ENCODE peak calls at places on chromosome 2, in four cellular contexts. One of them, this sample, is unnamed.

GRCh38 chr2:37789988-37790387 is 118.5 kb upstream of the CDC42EP3 start:
- DNase-seq in AG09309: no peak
- DNase-seq in HCEC 1CT: no peak
- DNase-seq in NCI-H1092 treated with DMSO at 0.1 percent for 48 hours: no peak
- DNase-seq in this sample: no peak

GRCh38 chr2:159982270-159982669 is 80.1 kb downstream of the PLA2R1 start:
- DNase-seq in NCI-H1092 treated with DMSO at 0.1 percent for 48 hours: no peak
- DNase-seq in HCEC 1CT: peak; percentile 52
- DNase-seq in AG09309: peak; percentile 75
- DNase-seq in this sample: no peak

GRCh38 chr2:10297950-10298349 is 4.8 kb upstream of the HPCAL1 start:
- DNase-seq in AG09309: peak; percentile 83
- DNase-seq in NCI-H1092 treated with DMSO at 0.1 percent for 48 hours: no peak
- DNase-seq in HCEC 1CT: peak; percentile 99
- DNase-seq in this sample: no peak

GRCh38 chr2:75853441-75853840 is 142.7 kb upstream of the GCFC2 start:
- DNase-seq in AG09309: no peak
- DNase-seq in HCEC 1CT: no peak
- DNase-seq in NCI-H1092 treated with DMSO at 0.1 percent for 48 hours: no peak
- DNase-seq in this sample: no peak

GRCh38 chr2:203195331-203195730 is 43.5 kb upstream of the CYP20A1 start:
- DNase-seq in NCI-H1092 treated with DMSO at 0.1 percent for 48 hours: no peak
- DNase-seq in HCEC 1CT: no peak
- DNase-seq in AG09309: no peak
- DNase-seq in this sample: no peak

GRCh38 chr2:236178921-236179652 is 10.9 kb upstream of the GBX2 start:
- DNase-seq in AG09309: no peak
- DNase-seq in NCI-H1092 treated with DMSO at 0.1 percent for 48 hours: no peak
- DNase-seq in HCEC 1CT: peak; percentile 4
- DNase-seq in this sample: no peak

GRCh38 chr2:121359170-121359569 is 74.2 kb upstream of the TFCP2L1 start:
- DNase-seq in AG09309: no peak
- DNase-seq in HCEC 1CT: no peak
- DNase-seq in NCI-H1092 treated with DMSO at 0.1 percent for 48 hours: no peak
- DNase-seq in this sample: no peak

GRCh38 chr2:164523726-164524125 is 97.6 kb downstream of the GRB14 start:
- DNase-seq in HCEC 1CT: no peak
- DNase-seq in NCI-H1092 treated with DMSO at 0.1 percent for 48 hours: no peak
- DNase-seq in AG09309: no peak
- DNase-seq in this sample: no peak

GRCh38 chr2:196980498-196980897 is 54.0 kb upstream of the PGAP1 start:
- DNase-seq in HCEC 1CT: no peak
- DNase-seq in NCI-H1092 treated with DMSO at 0.1 percent for 48 hours: peak; percentile 65
- DNase-seq in AG09309: no peak
- DNase-seq in this sample: peak; percentile 47

GRCh38 chr2:228417966-228418365 is 236.5 kb upstream of the SPHKAP start:
- DNase-seq in NCI-H1092 treated with DMSO at 0.1 percent for 48 hours: no peak
- DNase-seq in HCEC 1CT: peak; percentile 55
- DNase-seq in AG09309: no peak
- DNase-seq in this sample: no peak

GRCh38 chr2:8679827-8680731 is 1.8 kb upstream of the ID2 start:
- DNase-seq in AG09309: no peak
- DNase-seq in HCEC 1CT: peak; percentile 18
- DNase-seq in NCI-H1092 treated with DMSO at 0.1 percent for 48 hours: peak; percentile 73
- DNase-seq in this sample: peak; percentile 88

GRCh38 chr2:119981896-119982295 is 31.0 kb upstream of the EPB41L5 start:
- DNase-seq in HCEC 1CT: no peak
- DNase-seq in AG09309: no peak
- DNase-seq in NCI-H1092 treated with DMSO at 0.1 percent for 48 hours: no peak
- DNase-seq in this sample: no peak